ENCODE peak calls at places on chromosomes 12 and 14, in eight cellular contexts. F is naive thymus-derived CD4-positive, alpha-beta T cell; O is esophagus squamous epithelium; Z is foreskin fibroblast; H is KBM-7; G is AML-193; I is hypothalamus; R is amniotic stem cell. V is an unnamed sample.

GRCh38 chr12:8796831-8797626 is 25.4 kb upstream of the A2ML1 start:
- DNase-seq in F (no peak), O (no peak), Z (no peak), H (no peak), G (no peak), I (no peak), R (no peak), V (no peak)

GRCh38 chr12:111160350-111161142 is 208.3 kb downstream of the PHETA1 start:
- DNase-seq in F (no peak), O (no peak), Z (no peak), H (no peak), G (no peak), I (no peak), R (no peak), V (no peak)

GRCh38 chr12:119592232-119592631 is 1.3 kb upstream of the TMEM233 start:
- DNase-seq in F (no peak), O (no peak), Z (no peak), H (no peak), G (no peak), I (no peak), R (no peak), V (no peak)

GRCh38 chr14:64198021-64198420 is 96.2 kb downstream of the ESR2 start:
- DNase-seq in F (no peak), O (no peak), Z (no peak), H (no peak), G (no peak), I (no peak), R (no peak), V (no peak)

GRCh38 chr12:100794441-100795192 is at the start of gene ANO4:
- DNase-seq in F (no peak), O (no peak), Z (peak), H (no peak), G (no peak), I (peak), R (no peak), V (no peak)

GRCh38 chr14:69715725-69716482 is 51.0 kb upstream of the SRSF5 start:
- DNase-seq in F (no peak), O (no peak), Z (peak), H (no peak), G (peak), I (peak), R (no peak), V (no peak)

GRCh38 chr12:120538281-120539156 is 4.4 kb downstream of the RNF10 start:
- DNase-seq in F (no peak), O (no peak), Z (peak), H (peak), G (peak), I (no peak), R (no peak), V (peak)

GRCh38 chr12:119742700-119743099 is 74.8 kb downstream of the PRKAB1 start:
- DNase-seq in F (no peak), O (no peak), Z (no peak), H (no peak), G (no peak), I (no peak), R (no peak), V (no peak)

GRCh38 chr12:131801254-131801866 is 26.8 kb upstream of the MMP17 start:
- DNase-seq in F (no peak), O (no peak), Z (no peak), H (no peak), G (no peak), I (no peak), R (no peak), V (no peak)

GRCh38 chr12:106341086-106341879 is 16.3 kb upstream of the POLR3B start:
- DNase-seq in F (no peak), O (no peak), Z (peak), H (no peak), G (no peak), I (no peak), R (no peak), V (no peak)

GRCh38 chr14:105287249-105288102 is 13.3 kb downstream of the BRF1 start:
- DNase-seq in F (no peak), O (no peak), Z (no peak), H (no peak), G (no peak), I (no peak), R (no peak), V (no peak)

GRCh38 chr12:31118831-31119530 is 45.3 kb downstream of the DDX11 start:
- DNase-seq in F (peak), O (no peak), Z (no peak), H (peak), G (no peak), I (no peak), R (no peak), V (peak)

GRCh38 chr12:26298785-26299621 is 103.6 kb downstream of the SSPN start:
- DNase-seq in F (no peak), O (no peak), Z (peak), H (peak), G (peak), I (no peak), R (peak), V (peak)

GRCh38 chr12:32558941-32559340 is 120.2 kb upstream of the DNM1L start:
- DNase-seq in F (no peak), O (no peak), Z (peak), H (no peak), G (no peak), I (no peak), R (no peak), V (peak)

GRCh38 chr14:61064210-61064609 is 83.2 kb downstream of the SLC38A6 start:
- DNase-seq in F (no peak), O (no peak), Z (no peak), H (no peak), G (no peak), I (no peak), R (no peak), V (peak)

GRCh38 chr14:20477211-20477876 is 8.1 kb downstream of the PNP start:
- DNase-seq in F (peak), O (no peak), Z (no peak), H (peak), G (peak), I (no peak), R (peak), V (no peak)

GRCh38 chr14:92973798-92974372 is 50.9 kb downstream of the CHGA start:
- DNase-seq in F (no peak), O (no peak), Z (peak), H (no peak), G (no peak), I (no peak), R (no peak), V (no peak)

GRCh38 chr14:77738559-77739250 is 22.3 kb downstream of the SNW1 start:
- DNase-seq in F (no peak), O (no peak), Z (no peak), H (no peak), G (no peak), I (no peak), R (no peak), V (no peak)

GRCh38 chr14:71430321-71431168 is 501.7 kb upstream of the RGS6 start:
- DNase-seq in F (no peak), O (no peak), Z (no peak), H (no peak), G (no peak), I (no peak), R (no peak), V (no peak)

GRCh38 chr14:68549057-68549421 is 243.8 kb downstream of the ZFP36L1 start:
- DNase-seq in F (no peak), O (no peak), Z (peak), H (no peak), G (no peak), I (no peak), R (peak), V (no peak)

GRCh38 chr14:93888995-93889394 is 38.1 kb upstream of the FAM181A start:
- DNase-seq in F (no peak), O (no peak), Z (no peak), H (no peak), G (no peak), I (no peak), R (no peak), V (no peak)

GRCh38 chr12:62957233-62957953 is 22.4 kb upstream of the PPM1H start:
- DNase-seq in F (no peak), O (no peak), Z (no peak), H (no peak), G (no peak), I (no peak), R (no peak), V (no peak)

GRCh38 chr12:52534482-52534881 is 14.3 kb upstream of the KRT5 start:
- DNase-seq in F (no peak), O (no peak), Z (no peak), H (no peak), G (no peak), I (no peak), R (no peak), V (no peak)

GRCh38 chr14:101017209-101017608 is 113.7 kb upstream of the RTL1 start:
- DNase-seq in F (no peak), O (no peak), Z (no peak), H (no peak), G (no peak), I (no peak), R (no peak), V (no peak)

GRCh38 chr12:25496098-25496587 is 56.9 kb downstream of the LMNTD1 start:
- DNase-seq in F (peak), O (no peak), Z (peak), H (peak), G (no peak), I (no peak), R (peak), V (peak)

GRCh38 chr12:76020281-76020680 is 11.3 kb downstream of the PHLDA1 start:
- DNase-seq in F (peak), O (no peak), Z (no peak), H (peak), G (peak), I (no peak), R (peak), V (no peak)